ENCODE peak calls at places on chromosomes 7 and 10, in four cellular contexts. One of them, this sample, is unnamed.

GRCh38 chr10:104638861-104639594 is 2.1 kb upstream of the SORCS3 start:
- DNase-seq in adrenal gland: no peak
- DNase-seq in left lung: no peak
- DNase-seq in heart left ventricle: no peak
- DNase-seq in this sample: no peak

GRCh38 chr10:78588194-78588811 is 480.5 kb upstream of the ZMIZ1 start:
- DNase-seq in heart left ventricle: peak; percentile 76
- DNase-seq in adrenal gland: no peak
- DNase-seq in left lung: no peak
- DNase-seq in this sample: no peak

GRCh38 chr10:6120691-6121090 is 31.9 kb downstream of the RBM17 start:
- DNase-seq in adrenal gland: no peak
- DNase-seq in heart left ventricle: no peak
- DNase-seq in left lung: no peak
- DNase-seq in this sample: no peak

GRCh38 chr7:109763611-109764010 is 1193.9 kb downstream of the DNAJB9 start:
- DNase-seq in adrenal gland: no peak
- DNase-seq in heart left ventricle: no peak
- DNase-seq in left lung: no peak
- DNase-seq in this sample: no peak

GRCh38 chr7:75793676-75794075 is 19.9 kb downstream of the CCL24 start:
- DNase-seq in adrenal gland: no peak
- DNase-seq in heart left ventricle: no peak
- DNase-seq in left lung: no peak
- DNase-seq in this sample: no peak

GRCh38 chr7:20019757-20020432 is 197.3 kb downstream of the MACC1 start:
- DNase-seq in left lung: no peak
- DNase-seq in adrenal gland: no peak
- DNase-seq in heart left ventricle: no peak
- DNase-seq in this sample: no peak

GRCh38 chr10:54800677-54801480 is at the start of gene PCDH15:
- DNase-seq in left lung: no peak
- DNase-seq in adrenal gland: peak; percentile 8
- DNase-seq in heart left ventricle: peak; percentile 29
- DNase-seq in this sample: no peak

GRCh38 chr10:43237631-43238446 is 29.0 kb downstream of the RASGEF1A start:
- DNase-seq in left lung: peak; percentile 13
- DNase-seq in adrenal gland: no peak
- DNase-seq in heart left ventricle: peak; percentile 7
- DNase-seq in this sample: no peak

GRCh38 chr10:86971146-86971991 is 3.1 kb downstream of the ADIRF start:
- DNase-seq in heart left ventricle: peak; percentile 92
- DNase-seq in left lung: peak; percentile 91
- DNase-seq in adrenal gland: peak; percentile 93
- DNase-seq in this sample: peak; percentile 55

GRCh38 chr7:46244752-46245151 is 323.7 kb upstream of the IGFBP3 start:
- DNase-seq in adrenal gland: no peak
- DNase-seq in heart left ventricle: no peak
- DNase-seq in left lung: no peak
- DNase-seq in this sample: no peak

GRCh38 chr10:50896721-50897120 is 11.3 kb upstream of the A1CF start:
- DNase-seq in left lung: no peak
- DNase-seq in adrenal gland: no peak
- DNase-seq in heart left ventricle: no peak
- DNase-seq in this sample: no peak

GRCh38 chr10:110794808-110795207 is 76.9 kb upstream of the PDCD4 start:
- DNase-seq in left lung: no peak
- DNase-seq in heart left ventricle: peak; percentile 76
- DNase-seq in adrenal gland: no peak
- DNase-seq in this sample: no peak

GRCh38 chr7:108839091-108839490 is 269.4 kb downstream of the DNAJB9 start:
- DNase-seq in adrenal gland: no peak
- DNase-seq in heart left ventricle: no peak
- DNase-seq in left lung: no peak
- DNase-seq in this sample: peak; percentile 51

GRCh38 chr10:133157662-133158436 is 2.2 kb upstream of the KNDC1 start:
- DNase-seq in heart left ventricle: no peak
- DNase-seq in left lung: no peak
- DNase-seq in adrenal gland: no peak
- DNase-seq in this sample: no peak

GRCh38 chr7:116209561-116210070 is 723 bp upstream of the TES start:
- DNase-seq in adrenal gland: no peak
- DNase-seq in heart left ventricle: no peak
- DNase-seq in left lung: no peak
- DNase-seq in this sample: no peak
- H3K4me3 ChIP-seq in adrenal gland: no peak overlapping the region
- H3K4me3 ChIP-seq in heart left ventricle: peak overlapping the region; percentile 87
- H3K4me3 ChIP-seq in left lung: no peak overlapping the region
- H3K4me3 ChIP-seq in this sample: no peak overlapping the region

GRCh38 chr7:82838314-82838713 is 324.4 kb downstream of the PCLO start:
- DNase-seq in left lung: no peak
- DNase-seq in adrenal gland: no peak
- DNase-seq in heart left ventricle: no peak
- DNase-seq in this sample: no peak

GRCh38 chr7:82839555-82839954 is 323.1 kb downstream of the PCLO start:
- DNase-seq in adrenal gland: no peak
- DNase-seq in heart left ventricle: no peak
- DNase-seq in left lung: no peak
- DNase-seq in this sample: no peak

GRCh38 chr7:82839063-82839462 is 323.6 kb downstream of the PCLO start:
- DNase-seq in left lung: no peak
- DNase-seq in heart left ventricle: no peak
- DNase-seq in adrenal gland: no peak
- DNase-seq in this sample: no peak

GRCh38 chr7:82840061-82840460 is 322.6 kb downstream of the PCLO start:
- DNase-seq in adrenal gland: no peak
- DNase-seq in left lung: no peak
- DNase-seq in heart left ventricle: no peak
- DNase-seq in this sample: no peak

GRCh38 chr7:82841828-82842227 is 320.9 kb downstream of the PCLO start:
- DNase-seq in adrenal gland: no peak
- DNase-seq in left lung: no peak
- DNase-seq in heart left ventricle: no peak
- DNase-seq in this sample: no peak
- H3K4me3 ChIP-seq in adrenal gland: no peak overlapping the region
- H3K4me3 ChIP-seq in left lung: no peak overlapping the region
- H3K4me3 ChIP-seq in heart left ventricle: no peak overlapping the region
- H3K4me3 ChIP-seq in this sample: no peak overlapping the region

DNA sequence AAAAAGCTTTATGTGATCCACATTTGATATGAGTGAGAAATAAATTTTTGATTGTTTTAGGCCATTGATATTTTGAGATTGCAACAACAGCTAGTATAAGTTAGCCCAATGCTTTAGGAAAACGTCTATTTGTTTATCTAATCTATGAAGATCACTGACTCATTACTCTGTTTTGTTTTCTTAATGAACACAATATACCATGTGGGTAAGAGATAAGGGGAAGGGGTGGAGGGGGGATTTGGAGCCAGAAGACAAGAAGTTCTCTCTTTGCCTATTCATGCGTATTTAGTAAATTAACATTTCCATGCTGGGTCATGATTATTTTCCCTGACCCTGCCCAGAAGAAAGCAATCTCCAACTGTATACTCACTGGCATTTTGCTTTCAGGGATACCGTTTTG is 359.5 kb upstream of the NPSR1 start:
- DNase-seq in heart left ventricle: no peak
- DNase-seq in adrenal gland: no peak
- DNase-seq in left lung: no peak
- DNase-seq in this sample: no peak
- H3K4me3 ChIP-seq in heart left ventricle: no peak overlapping the region
- H3K4me3 ChIP-seq in adrenal gland: no peak overlapping the region
- H3K4me3 ChIP-seq in left lung: no peak overlapping the region
- H3K4me3 ChIP-seq in this sample: no peak overlapping the region

DNA sequence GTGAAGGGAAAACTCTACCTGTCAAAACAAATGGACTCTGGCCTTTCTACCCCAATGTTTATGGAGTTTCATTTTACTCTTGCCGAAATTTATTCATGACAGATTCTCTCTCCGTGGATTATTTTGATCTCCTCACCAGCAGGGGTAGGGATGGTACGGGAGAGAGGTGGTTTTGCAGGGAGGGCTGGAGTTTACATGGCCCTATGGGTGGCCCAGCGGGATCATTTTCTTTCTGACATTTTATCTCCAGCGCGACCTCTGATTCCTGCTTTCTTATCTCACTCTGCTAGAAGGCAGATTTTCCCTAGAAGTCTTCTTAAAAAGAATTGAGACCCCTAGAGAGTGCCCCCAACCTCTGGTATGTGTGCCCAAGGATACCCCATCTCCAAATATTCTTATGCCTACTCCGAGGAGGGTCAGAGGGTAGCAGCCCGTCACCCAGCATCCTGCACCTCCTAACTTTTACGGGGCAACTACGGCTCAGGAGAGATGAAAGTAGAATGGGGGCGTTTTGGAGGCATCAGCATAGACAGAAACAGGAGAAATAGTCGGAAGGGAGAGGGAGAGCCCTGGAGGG is 10.1 kb upstream of the GATA3 start:
- DNase-seq in heart left ventricle: no peak
- DNase-seq in left lung: no peak
- DNase-seq in adrenal gland: no peak
- DNase-seq in this sample: no peak
- H3K4me3 ChIP-seq in heart left ventricle: no peak overlapping the region
- H3K4me3 ChIP-seq in left lung: no peak overlapping the region
- H3K4me3 ChIP-seq in adrenal gland: no peak overlapping the region
- H3K4me3 ChIP-seq in this sample: no peak overlapping the region

GRCh38 chr7:100166966-100167911 is 1.2 kb downstream of the GAL3ST4 start:
- DNase-seq in left lung: no peak
- DNase-seq in adrenal gland: no peak
- DNase-seq in heart left ventricle: no peak
- DNase-seq in this sample: no peak
- H3K4me3 ChIP-seq in left lung: no peak overlapping the region
- H3K4me3 ChIP-seq in adrenal gland: no peak overlapping the region
- H3K4me3 ChIP-seq in heart left ventricle: peak overlapping the region; percentile 53
- H3K4me3 ChIP-seq in this sample: peak overlapping the region; percentile 49

GRCh38 chr10:2529945-2530344 is 537.4 kb upstream of the PFKP start:
- DNase-seq in left lung: no peak
- DNase-seq in heart left ventricle: no peak
- DNase-seq in adrenal gland: no peak
- DNase-seq in this sample: no peak

GRCh38 chr10:2525781-2526180 is 541.6 kb upstream of the PFKP start:
- DNase-seq in adrenal gland: no peak
- DNase-seq in left lung: no peak
- DNase-seq in heart left ventricle: no peak
- DNase-seq in this sample: no peak
- H3K4me3 ChIP-seq in adrenal gland: no peak overlapping the region
- H3K4me3 ChIP-seq in left lung: no peak overlapping the region
- H3K4me3 ChIP-seq in heart left ventricle: no peak overlapping the region
- H3K4me3 ChIP-seq in this sample: no peak overlapping the region

DNA sequence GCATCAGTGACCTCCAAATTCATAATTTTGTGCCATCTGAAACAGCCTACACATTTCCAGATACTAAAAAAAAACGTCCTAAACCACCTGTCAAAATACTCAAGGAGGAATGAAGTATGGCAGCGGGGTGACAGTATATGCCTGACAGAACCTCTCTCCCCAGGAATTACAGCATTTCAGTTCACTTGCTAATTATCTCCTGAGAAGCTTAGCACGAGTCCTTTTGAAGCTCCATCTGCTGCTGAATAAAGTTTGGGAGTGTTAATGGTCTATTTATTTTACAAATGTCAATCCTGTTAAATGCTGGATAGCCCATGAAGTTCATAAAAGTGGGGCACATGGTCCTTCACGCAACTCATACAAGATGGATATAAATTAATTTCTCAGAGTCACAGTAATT is 29.4 kb upstream of the ANLN start:
- DNase-seq in heart left ventricle: no peak
- DNase-seq in left lung: no peak
- DNase-seq in adrenal gland: no peak
- DNase-seq in this sample: no peak
- H3K4me3 ChIP-seq in heart left ventricle: no peak overlapping the region
- H3K4me3 ChIP-seq in left lung: no peak overlapping the region
- H3K4me3 ChIP-seq in adrenal gland: no peak overlapping the region
- H3K4me3 ChIP-seq in this sample: no peak overlapping the region

DNA sequence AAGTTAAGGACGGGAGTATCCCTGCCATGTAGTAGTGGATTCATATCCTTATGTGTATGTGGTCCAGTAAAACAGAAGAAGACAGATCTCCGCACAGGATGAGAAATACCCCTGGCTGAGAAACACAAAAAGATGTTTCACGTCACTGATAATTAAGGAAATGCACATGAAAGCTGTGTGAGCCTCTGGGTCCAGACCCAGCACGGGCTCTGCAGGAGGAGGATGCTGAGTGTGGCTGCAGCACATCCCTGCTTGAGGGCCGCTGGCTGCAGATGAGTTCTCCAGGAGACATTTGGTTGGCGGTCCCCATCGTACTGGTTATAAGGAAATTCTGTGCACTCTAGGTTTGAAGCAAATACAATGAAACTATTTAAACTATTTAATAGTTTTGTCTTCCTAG is 8.2 kb upstream of the SUN1 start:
- DNase-seq in heart left ventricle: no peak
- DNase-seq in left lung: no peak
- DNase-seq in adrenal gland: no peak
- DNase-seq in this sample: no peak
- H3K4me3 ChIP-seq in heart left ventricle: no peak overlapping the region
- H3K4me3 ChIP-seq in left lung: no peak overlapping the region
- H3K4me3 ChIP-seq in adrenal gland: no peak overlapping the region
- H3K4me3 ChIP-seq in this sample: no peak overlapping the region

GRCh38 chr7:24283559-24283899 is 461 bp upstream of the NPY start:
- DNase-seq in adrenal gland: no peak
- DNase-seq in heart left ventricle: no peak
- DNase-seq in left lung: no peak
- DNase-seq in this sample: no peak

GRCh38 chr7:24284699-24285506 is 913 bp downstream of the NPY start:
- DNase-seq in heart left ventricle: no peak
- DNase-seq in left lung: no peak
- DNase-seq in adrenal gland: no peak
- DNase-seq in this sample: no peak

GRCh38 chr7:24279512-24279911 is 4.5 kb upstream of the NPY start:
- DNase-seq in left lung: no peak
- DNase-seq in heart left ventricle: no peak
- DNase-seq in adrenal gland: no peak
- DNase-seq in this sample: no peak

DNA sequence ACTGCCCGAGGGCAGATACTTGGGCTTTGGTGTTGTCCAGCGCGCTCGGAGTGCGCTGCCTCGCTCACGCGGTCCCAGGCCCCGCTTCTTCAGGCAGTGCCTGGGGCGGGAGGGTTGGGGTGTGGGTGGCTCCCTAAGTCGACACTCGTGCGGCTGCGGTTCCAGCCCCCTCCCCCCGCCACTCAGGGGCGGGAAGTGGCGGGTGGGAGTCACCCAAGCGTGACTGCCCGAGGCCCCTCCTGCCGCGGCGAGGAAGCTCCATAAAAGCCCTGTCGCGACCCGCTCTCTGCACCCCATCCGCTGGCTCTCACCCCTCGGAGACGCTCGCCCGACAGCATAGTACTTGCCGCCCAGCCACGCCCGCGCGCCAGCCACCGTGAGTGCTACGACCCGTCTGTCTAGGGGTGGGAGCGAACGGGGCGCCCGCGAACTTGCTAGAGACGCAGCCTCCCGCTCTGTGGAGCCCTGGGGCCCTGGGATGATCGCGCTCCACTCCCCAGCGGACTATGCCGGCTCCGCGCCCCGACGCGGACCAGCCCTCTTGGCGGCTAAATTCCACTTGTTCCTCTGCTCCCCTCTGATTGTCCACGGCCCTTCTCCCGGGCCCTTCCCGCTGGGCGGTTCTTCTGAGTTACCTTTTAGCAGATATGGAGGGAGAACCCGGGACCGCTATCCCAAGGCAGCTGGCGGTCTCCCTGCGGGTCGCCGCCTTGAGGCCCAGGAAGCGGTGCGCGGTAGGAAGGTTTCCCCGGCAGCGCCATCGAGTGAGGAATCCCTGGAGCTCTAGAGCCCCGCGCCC is at the start of gene NPY:
- DNase-seq in adrenal gland: no peak
- DNase-seq in heart left ventricle: no peak
- DNase-seq in left lung: no peak
- DNase-seq in this sample: no peak
- H3K4me3 ChIP-seq in adrenal gland: no peak within 1 kb of the TSS
- H3K4me3 ChIP-seq in heart left ventricle: no peak within 1 kb of the TSS
- H3K4me3 ChIP-seq in left lung: no peak within 1 kb of the TSS
- H3K4me3 ChIP-seq in this sample: peak within 1 kb of the TSS; percentile 3